ENCODE peak calls at places on chromosomes 16 and 17, in seven cellular contexts. V is neural progenitor cell; X is OCI-LY7; R is CD8-positive, alpha-beta memory T cell; P is stomach; B is Calu3; J is SHP77. T is an unnamed sample.

GRCh38 chr16:22638393-22639206 is 127.9 kb downstream of the NPIPB5 start:
- DNase-seq in V (no peak), X (no peak), R (no peak), P (no peak), B (no peak), J (no peak), T (no peak)

GRCh38 chr17:2171725-2172446 is 117.0 kb downstream of the HIC1 start:
- DNase-seq in V (no peak), X (no peak), R (no peak), P (peak), B (no peak), J (peak), T (no peak)

GRCh38 chr16:75550211-75550662 is 5.8 kb downstream of the TMEM231 start:
- DNase-seq in V (peak), X (peak), R (no peak), P (peak), B (peak), J (peak), T (peak)

GRCh38 chr17:58172369-58173071 is 5.7 kb downstream of the OR4D2 start:
- DNase-seq in V (peak), X (peak), R (peak), P (no peak), B (peak), J (peak), T (peak)

GRCh38 chr17:62628845-62629555 is 1.5 kb downstream of the MRC2 start:
- DNase-seq in V (peak), X (no peak), R (no peak), P (no peak), B (no peak), J (no peak), T (no peak)

GRCh38 chr17:7974638-7975131 is 27.7 kb upstream of the GUCY2D start:
- DNase-seq in V (no peak), X (no peak), R (no peak), P (no peak), B (no peak), J (no peak), T (no peak)

GRCh38 chr17:32490101-32490482 is 3.3 kb downstream of the CDK5R1 start:
- DNase-seq in V (no peak), X (no peak), R (no peak), P (no peak), B (no peak), J (no peak), T (no peak)

GRCh38 chr17:16944334-16945140 is 27.4 kb downstream of the TNFRSF13B start:
- DNase-seq in V (peak), X (no peak), R (no peak), P (peak), B (no peak), J (peak), T (no peak)

GRCh38 chr16:86211800-86212199 is 298.5 kb upstream of the FOXF1 start:
- DNase-seq in V (no peak), X (peak), R (no peak), P (no peak), B (no peak), J (no peak), T (no peak)

GRCh38 chr17:82204831-82205719 is 7.6 kb downstream of the CCDC57 start:
- DNase-seq in V (no peak), X (no peak), R (no peak), P (no peak), B (peak), J (peak), T (no peak)

GRCh38 chr17:2406903-2407790 is 6.3 kb upstream of the MNT start:
- DNase-seq in V (no peak), X (no peak), R (no peak), P (peak), B (peak), J (no peak), T (no peak)

GRCh38 chr16:75103994-75104393 is 12.6 kb downstream of the LDHD start:
- DNase-seq in V (no peak), X (no peak), R (no peak), P (no peak), B (no peak), J (no peak), T (no peak)

GRCh38 chr16:81097230-81097629 is 1.0 kb upstream of the GCSH start:
- DNase-seq in V (no peak), X (no peak), R (no peak), P (no peak), B (no peak), J (no peak), T (no peak)

GRCh38 chr16:59848314-59848713 is 1114.2 kb upstream of the GOT2 start:
- DNase-seq in V (no peak), X (no peak), R (no peak), P (no peak), B (no peak), J (no peak), T (no peak)

GRCh38 chr17:31481783-31482081 is 90.3 kb downstream of the RAB11FIP4 start:
- DNase-seq in V (no peak), X (no peak), R (no peak), P (no peak), B (no peak), J (no peak), T (no peak)

GRCh38 chr16:19295393-19295792 is 9.9 kb downstream of the CLEC19A start:
- DNase-seq in V (no peak), X (no peak), R (no peak), P (no peak), B (no peak), J (no peak), T (no peak)

GRCh38 chr17:50766222-50767023 is 895 bp downstream of the ANKRD40CL start:
- DNase-seq in V (no peak), X (no peak), R (no peak), P (no peak), B (no peak), J (no peak), T (peak)

GRCh38 chr16:55255890-55256289 is 68.1 kb upstream of the IRX6 start:
- DNase-seq in V (no peak), X (no peak), R (no peak), P (no peak), B (no peak), J (no peak), T (no peak)

GRCh38 chr17:81428121-81428515 is 32.9 kb downstream of the BAHCC1 start:
- DNase-seq in V (no peak), X (no peak), R (no peak), P (peak), B (peak), J (peak), T (no peak)

GRCh38 chr17:44324092-44324570 is 492 bp downstream of the SLC25A39 start:
- DNase-seq in V (peak), X (no peak), R (no peak), P (no peak), B (peak), J (no peak), T (no peak)

GRCh38 chr16:31475949-31476304 is 4.0 kb downstream of the TGFB1I1 start:
- DNase-seq in V (no peak), X (no peak), R (peak), P (peak), B (no peak), J (no peak), T (no peak)

GRCh38 chr17:64732336-64733006 is 70.4 kb upstream of the SMURF2 start:
- DNase-seq in V (no peak), X (no peak), R (no peak), P (no peak), B (no peak), J (peak), T (no peak)